ENCODE peak calls at places on chromosomes 12 and 14, in nine cellular contexts. O is esophagus muscularis mucosa, W is GM12878, M is breast epithelium, P is Peyer's patch, I is ovary, Y is stomach, B is adrenal gland, X is HCT116. Z is an unnamed sample.

GRCh38 chr12:119412811-119413794 is 78.6 kb downstream of the CCDC60 start:
- DNase-seq in O (peak; percentile 94), W (no peak), M (no peak), P (peak; percentile 69), I (peak; percentile 53), Y (peak; percentile 68), B (peak; percentile 79), X (peak; percentile 56), Z (peak; percentile 68)

GRCh38 chr14:91098591-91098990 is 15.3 kb upstream of the DGLUCY start:
- DNase-seq in O (no peak), W (no peak), M (no peak), P (no peak), I (no peak), Y (no peak), B (no peak), X (no peak), Z (no peak)

GRCh38 chr12:70408004-70408790 is 42.1 kb downstream of the KCNMB4 start:
- DNase-seq in O (no peak), W (no peak), M (no peak), P (no peak), I (no peak), Y (no peak), B (no peak), X (no peak), Z (no peak)

GRCh38 chr12:120394483-120395367 is 25.8 kb upstream of the MSI1 start:
- DNase-seq in O (no peak), W (no peak), M (peak; percentile 89), P (peak; percentile 53), I (no peak), Y (peak; percentile 91), B (peak; percentile 28), X (no peak), Z (peak; percentile 90)

GRCh38 chr14:60220084-60220483 is 28.9 kb upstream of the PPM1A start:
- DNase-seq in O (no peak), W (peak; percentile 82), M (no peak), P (no peak), I (no peak), Y (no peak), B (no peak), X (no peak), Z (no peak)

GRCh38 chr14:69994002-69994401 is 114.8 kb downstream of the SMOC1 start:
- DNase-seq in O (no peak), W (no peak), M (no peak), P (no peak), I (no peak), Y (no peak), B (no peak), X (no peak), Z (no peak)

GRCh38 chr12:55728185-55728931 is 451 bp downstream of the CD63 start:
- DNase-seq in O (no peak), W (no peak), M (peak; percentile 78), P (peak; percentile 83), I (peak; percentile 91), Y (peak; percentile 77), B (peak; percentile 86), X (no peak), Z (peak; percentile 85)

GRCh38 chr14:51382506-51382905 is 142.5 kb downstream of the TMX1 start:
- DNase-seq in O (no peak), W (no peak), M (no peak), P (no peak), I (no peak), Y (no peak), B (no peak), X (no peak), Z (no peak)

GRCh38 chr14:85565862-85566296 is 35.9 kb downstream of the FLRT2 start:
- DNase-seq in O (no peak), W (no peak), M (no peak), P (no peak), I (no peak), Y (no peak), B (no peak), X (no peak), Z (peak; percentile 51)

GRCh38 chr12:117189725-117190209 is 503 bp downstream of the FBXO21 start:
- DNase-seq in O (no peak), W (no peak), M (no peak), P (peak; percentile 52), I (peak; percentile 67), Y (peak; percentile 31), B (peak; percentile 58), X (no peak), Z (peak; percentile 32)

DNA sequence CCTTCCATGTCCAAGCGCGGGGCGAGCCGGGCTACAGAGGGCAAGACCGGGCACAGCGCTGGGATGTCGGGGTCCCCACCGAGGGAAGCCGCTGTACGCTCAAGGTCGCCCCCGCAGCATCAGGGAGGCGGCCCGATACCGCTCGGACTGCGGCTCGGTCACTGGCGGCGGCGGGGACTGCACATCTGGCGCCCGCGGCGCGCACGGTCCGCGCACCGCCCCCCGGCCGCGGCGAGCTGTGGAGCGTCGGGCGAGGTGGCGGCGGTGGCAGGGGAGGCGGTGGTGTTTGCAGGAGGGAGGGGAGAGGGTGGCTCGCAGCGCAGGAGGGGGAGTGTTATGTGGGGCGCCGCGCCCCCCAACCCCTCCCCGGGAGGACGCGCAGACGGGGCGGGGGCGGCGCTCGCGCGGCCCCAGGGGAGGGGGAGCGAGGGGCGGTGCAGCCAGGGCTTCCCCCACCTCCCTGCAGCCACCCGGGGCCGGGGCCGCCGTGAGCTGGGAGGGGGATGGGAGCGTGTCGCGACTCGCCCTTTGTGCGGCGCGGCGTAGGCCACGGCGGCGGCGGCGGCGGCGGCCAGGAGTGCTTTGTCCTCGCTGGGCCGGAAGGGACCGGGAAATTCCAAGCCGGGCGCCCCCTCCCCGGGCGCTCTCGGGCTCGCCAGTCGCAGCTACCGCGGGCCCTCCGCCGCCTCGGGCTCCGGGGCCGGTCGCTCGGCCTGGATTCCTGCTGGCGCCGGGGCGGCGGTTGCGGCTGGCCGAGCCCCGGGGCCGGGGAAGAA is at the start of gene NUAK1:
- DNase-seq in O (no peak), W (no peak), M (no peak), P (peak; percentile 58), I (peak; percentile 80), Y (peak; percentile 54), B (peak; percentile 57), X (no peak), Z (peak; percentile 75)
- TF ChIP-seq POLR2A in O (no peak), W (no peak), M (no peak), P (no peak), I (no peak), Y (no peak), B (no peak), X (no peak), Z (no peak)

GRCh38 chr12:65946821-65947220 is 122.5 kb downstream of the HMGA2 start:
- DNase-seq in O (no peak), W (no peak), M (no peak), P (no peak), I (no peak), Y (no peak), B (no peak), X (no peak), Z (no peak)
- H3K27ac ChIP-seq in O (no peak overlapping the region), W (no peak overlapping the region), M (no peak overlapping the region), P (no peak overlapping the region), I (no peak overlapping the region), Y (no peak overlapping the region), B (no peak overlapping the region), X (peak overlapping the region; percentile 66), Z (no peak overlapping the region)

DNA sequence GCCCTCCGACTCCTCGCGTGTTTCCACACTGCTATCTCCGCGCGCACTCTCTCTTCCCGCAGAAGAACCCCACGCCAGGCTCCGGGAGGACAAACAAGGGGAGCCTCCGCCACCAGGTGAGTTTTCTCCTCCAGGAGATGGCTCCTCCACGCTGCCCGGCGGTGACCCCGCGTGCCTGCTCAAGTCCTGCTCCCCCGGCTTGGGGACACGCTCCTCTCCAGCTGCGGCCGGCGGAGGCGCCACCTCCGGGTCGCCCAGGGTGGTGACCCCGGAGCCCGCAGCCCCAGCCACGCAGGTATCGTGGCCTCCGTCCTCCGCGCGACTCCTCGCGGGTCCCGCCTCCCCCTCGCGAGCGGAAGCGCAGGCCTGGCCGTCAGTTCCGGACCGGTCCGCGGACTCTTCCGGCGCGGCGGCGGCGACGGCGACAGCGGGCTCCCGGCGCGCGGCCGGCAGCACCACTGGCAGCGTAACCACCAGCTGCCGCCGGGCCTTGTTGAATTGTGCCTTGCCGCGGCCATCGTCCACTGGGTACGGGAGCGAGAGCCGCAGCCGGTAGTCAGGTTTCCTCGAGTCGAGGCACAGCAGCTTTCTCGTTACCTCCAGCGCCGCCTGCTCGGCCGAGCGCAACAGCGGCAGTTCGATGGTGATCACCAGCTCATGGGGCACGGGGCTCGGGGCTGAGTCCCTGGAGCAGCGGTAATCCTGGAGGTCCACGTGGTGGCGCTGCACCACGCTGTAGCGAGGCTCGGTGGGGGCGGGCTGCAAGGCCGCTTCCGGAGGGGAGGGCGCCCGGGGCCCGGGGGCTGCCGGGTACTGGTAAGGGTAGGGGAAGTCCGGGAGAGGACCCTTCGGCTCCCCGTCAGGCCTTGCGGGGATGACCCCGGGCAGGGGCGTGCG is 1.1 kb downstream of the DNAAF2 start:
- DNase-seq in O (peak; percentile 97), W (peak; percentile 78), M (peak; percentile 93), P (peak; percentile 97), I (peak; percentile 94), Y (peak; percentile 91), B (peak; percentile 93), X (peak; percentile 88), Z (peak; percentile 94)
- TF ChIP-seq POLR2A in O (peak; percentile 76), W (peak; percentile 83), M (peak; percentile 27), P (peak; percentile 80), I (peak; percentile 75), Y (no peak), B (peak; percentile 89), X (peak; percentile 60), Z (peak; percentile 89)

GRCh38 chr12:92338671-92339070 is 193.0 kb upstream of the BTG1 start:
- DNase-seq in O (no peak), W (no peak), M (no peak), P (no peak), I (no peak), Y (no peak), B (no peak), X (no peak), Z (no peak)

GRCh38 chr12:92340003-92340402 is 194.4 kb upstream of the BTG1 start:
- DNase-seq in O (no peak), W (no peak), M (no peak), P (no peak), I (no peak), Y (no peak), B (no peak), X (no peak), Z (no peak)

GRCh38 chr12:92340441-92341332 is 195.0 kb upstream of the BTG1 start:
- DNase-seq in O (no peak), W (no peak), M (no peak), P (no peak), I (no peak), Y (no peak), B (no peak), X (no peak), Z (no peak)

GRCh38 chr12:92338102-92338501 is 192.5 kb upstream of the BTG1 start:
- DNase-seq in O (no peak), W (no peak), M (no peak), P (no peak), I (no peak), Y (no peak), B (no peak), X (no peak), Z (no peak)

DNA sequence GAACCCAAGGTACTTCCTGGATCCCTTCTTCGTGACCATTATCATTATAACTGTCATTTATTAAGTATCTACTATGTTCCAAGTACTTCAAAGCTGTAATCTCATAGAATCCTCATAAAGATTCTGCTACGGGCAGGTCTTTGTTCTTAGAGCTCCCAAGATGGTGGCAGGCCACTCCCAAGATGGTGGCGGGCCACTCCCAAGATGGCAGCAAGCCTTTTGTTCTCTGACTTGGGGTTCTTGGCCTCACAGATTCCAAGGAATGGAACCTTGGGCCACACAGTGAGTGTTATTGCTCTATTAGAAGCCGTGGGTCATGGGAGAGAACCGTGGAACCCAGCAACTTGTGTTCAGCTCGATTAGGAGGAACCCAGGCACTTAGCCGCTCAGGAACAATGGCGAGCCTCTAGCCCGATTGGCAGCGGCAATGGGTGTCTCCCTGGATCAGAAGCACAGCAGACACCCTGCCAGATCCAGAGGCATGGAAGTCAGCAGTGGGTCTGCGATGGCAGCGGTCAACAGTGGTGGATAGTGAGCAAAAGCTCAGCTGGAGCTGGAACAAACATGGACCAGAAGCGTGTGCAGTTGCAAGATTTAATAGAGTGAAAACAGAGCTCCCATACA is 193.7 kb upstream of the BTG1 start:
- DNase-seq in O (no peak), W (no peak), M (no peak), P (no peak), I (no peak), Y (no peak), B (no peak), X (no peak), Z (no peak)
- H3K27ac ChIP-seq in O (no peak overlapping the region), W (no peak overlapping the region), M (no peak overlapping the region), P (no peak overlapping the region), I (no peak overlapping the region), Y (no peak overlapping the region), B (no peak overlapping the region), X (no peak overlapping the region), Z (no peak overlapping the region)

Z was measured in body of pancreas.